ENCODE peak calls at places on chromosome 5, in nine cellular contexts. L, O, Z, R, D, T, X, Y and G are unnamed samples. For H3K36me3, the result is how much of the 10 kb centered on the place peaks cover.

GRCh38 chr5:123512631-123513461 is 869 bp downstream of the CSNK1G3 start:
- DNase-seq in L (peak), O (peak), Z (peak), R (peak), D (peak), T (peak), X (peak), Y (no peak), G (peak)

GRCh38 chr5:80122599-80122998 is 87.5 kb downstream of the THBS4 start:
- DNase-seq in L (no peak), O (no peak), Z (no peak), R (no peak), D (no peak), T (no peak), X (no peak), Y (no peak), G (no peak)

GRCh38 chr5:3220638-3221288 is 374.9 kb upstream of the IRX1 start:
- DNase-seq in L (no peak), O (no peak), Z (peak), R (peak), D (no peak), T (no peak), X (peak), Y (no peak), G (peak)

GRCh38 chr5:75384218-75384617 is 47.2 kb downstream of the HMGCR start:
- DNase-seq in L (no peak), O (no peak), Z (no peak), R (no peak), D (no peak), T (no peak), X (no peak), Y (no peak), G (no peak)

GRCh38 chr5:61625682-61626620 is 293.9 kb downstream of the ZSWIM6 start:
- DNase-seq in L (no peak), O (peak), Z (peak), R (peak), D (no peak), T (no peak), X (peak), Y (peak), G (peak)

GRCh38 chr5:134020188-134020587 is 15.4 kb upstream of the VDAC1 start:
- DNase-seq in L (no peak), O (no peak), Z (no peak), R (no peak), D (no peak), T (no peak), X (peak), Y (no peak), G (peak)

GRCh38 chr5:130104895-130105684 is 200.8 kb downstream of the CHSY3 start:
- DNase-seq in L (no peak), O (no peak), Z (no peak), R (no peak), D (no peak), T (no peak), X (no peak), Y (no peak), G (no peak)

GRCh38 chr5:159902444-159903121 is 13.7 kb upstream of the ADRA1B start:
- DNase-seq in L (no peak), O (no peak), Z (no peak), R (no peak), D (no peak), T (no peak), X (no peak), Y (no peak), G (no peak)

GRCh38 chr5:173078878-173079277 is 22.7 kb downstream of the CREBRF start:
- DNase-seq in L (no peak), O (no peak), Z (no peak), R (no peak), D (no peak), T (no peak), X (no peak), Y (no peak), G (no peak)

GRCh38 chr5:88662801-88663360 is 220.1 kb downstream of the MEF2C start:
- DNase-seq in L (no peak), O (no peak), Z (no peak), R (no peak), D (no peak), T (no peak), X (no peak), Y (no peak), G (no peak)

GRCh38 chr5:57113486-57113885 is 60.4 kb upstream of the GPBP1 start:
- DNase-seq in L (no peak), O (no peak), Z (no peak), R (no peak), D (no peak), T (no peak), X (no peak), Y (no peak), G (no peak)

GRCh38 chr5:57311921-57312320 is 138.1 kb downstream of the GPBP1 start:
- DNase-seq in L (no peak), O (no peak), Z (no peak), R (no peak), D (no peak), T (no peak), X (no peak), Y (no peak), G (no peak)

GRCh38 chr5:172179032-172179989 is 8.7 kb downstream of the STK10 start:
- DNase-seq in L (no peak), O (peak), Z (no peak), R (no peak), D (peak), T (no peak), X (no peak), Y (no peak), G (peak)

GRCh38 chr5:76438025-76438424 is 34.9 kb downstream of the IQGAP2 start:
- DNase-seq in L (no peak), O (no peak), Z (no peak), R (no peak), D (no peak), T (no peak), X (no peak), Y (no peak), G (no peak)

GRCh38 chr5:113869611-113870010 is 356.1 kb downstream of the YTHDC2 start:
- DNase-seq in L (no peak), O (no peak), Z (no peak), R (no peak), D (no peak), T (no peak), X (no peak), Y (no peak), G (no peak)

GRCh38 chr5:169910393-169910792 is 69.9 kb downstream of the INSYN2B start:
- DNase-seq in L (no peak), O (no peak), Z (no peak), R (no peak), D (no peak), T (no peak), X (no peak), Y (no peak), G (no peak)

GRCh38 chr5:378301-378891 is 56.9 kb downstream of the AHRR start:
- DNase-seq in L (peak), O (no peak), Z (peak), R (no peak), D (no peak), T (no peak), X (no peak), Y (no peak), G (peak)

GRCh38 chr5:18483386-18483785 is 849.1 kb downstream of the TAF11L14 start:
- DNase-seq in L (no peak), O (peak), Z (no peak), R (no peak), D (no peak), T (no peak), X (no peak), Y (no peak), G (no peak)

DNA sequence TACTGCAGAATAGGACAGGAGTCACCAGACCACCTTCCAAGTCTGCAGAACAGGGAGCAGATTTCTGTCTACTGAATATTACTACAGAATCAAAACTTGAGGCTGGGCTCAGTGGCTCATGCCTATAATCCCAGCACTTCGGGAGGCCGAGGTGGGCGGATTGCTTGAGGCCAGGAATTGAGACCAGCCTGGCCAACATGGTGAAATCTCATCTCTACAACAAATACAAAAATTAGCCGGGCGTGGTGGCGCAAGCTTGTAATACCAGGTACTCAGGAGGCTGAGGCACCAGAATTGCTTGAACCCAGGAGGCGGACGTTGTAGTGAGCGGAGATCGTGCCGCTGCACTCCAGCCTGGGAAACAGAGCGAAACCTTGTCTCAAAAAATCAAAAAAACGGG is 710.8 kb upstream of the WWC1 start:
- DNase-seq in L (no peak), O (no peak), Z (no peak), R (no peak), D (no peak), T (no peak), X (no peak), Y (no peak), G (no peak)
- TF ChIP-seq CTCF in L (no peak), O (no peak), Z (no peak), R (no peak), D (no peak), T (no peak), X (no peak), Y (no peak), G (no peak)

DNA sequence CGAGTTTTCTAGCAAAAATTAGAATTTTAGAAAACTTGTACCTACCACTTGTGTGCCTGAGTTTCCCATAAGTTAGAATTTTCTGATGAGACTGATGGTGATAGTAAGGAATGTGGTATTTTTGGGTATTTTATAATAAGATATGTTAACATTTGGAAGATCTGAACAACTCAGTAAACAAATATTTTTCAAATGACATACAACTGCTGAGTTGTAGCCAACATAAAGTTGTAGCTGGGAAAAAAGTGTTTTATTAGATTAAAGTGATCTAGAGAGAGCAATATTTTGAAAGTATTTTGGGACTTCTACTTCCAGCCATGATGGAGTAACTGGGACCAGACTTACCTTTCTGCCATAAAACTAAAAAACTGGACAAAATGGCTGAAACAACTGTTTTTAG is 37.9 kb downstream of the GEMIN5 start:
- DNase-seq in L (no peak), O (no peak), Z (no peak), R (no peak), D (no peak), T (no peak), X (no peak), Y (no peak), G (no peak)
- H3K36me3 ChIP-seq in L (half or more), O (half or more), Z (half or more), R (under half), D (half or more), T (under half), X (half or more), Y (under half), G (under half)

GRCh38 chr5:83472508-83473343 is 1.2 kb downstream of the VCAN start:
- DNase-seq in L (peak), O (peak), Z (peak), R (no peak), D (no peak), T (no peak), X (no peak), Y (peak), G (peak)
- TF ChIP-seq CTCF in L (no peak), O (no peak), Z (no peak), R (no peak), D (no peak), T (no peak), X (no peak), Y (no peak), G (no peak)

DNA sequence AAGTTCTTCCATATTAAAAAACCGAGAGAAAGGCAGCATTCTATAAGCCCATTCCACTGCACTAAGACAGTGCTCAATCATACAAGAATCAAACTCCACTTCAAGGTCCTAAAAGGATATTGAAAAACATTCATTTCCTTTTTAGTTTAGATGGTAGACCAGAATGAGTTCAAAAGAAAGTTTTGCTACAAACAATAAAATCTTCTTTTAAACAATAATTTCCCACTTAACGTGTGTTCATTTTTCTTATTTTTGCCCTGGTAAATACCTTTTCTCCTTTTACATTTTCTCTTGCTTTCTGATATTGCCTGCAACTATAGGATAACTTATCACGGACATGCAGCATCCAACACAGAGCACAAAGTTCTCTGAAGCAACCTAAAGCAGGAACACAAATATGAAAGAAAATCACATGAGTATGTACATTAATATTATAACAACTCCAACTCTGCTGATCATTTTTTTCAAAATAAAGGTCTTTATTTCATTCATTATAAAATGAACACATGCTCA is 61.7 kb downstream of the CPLANE1 start:
- DNase-seq in L (no peak), O (no peak), Z (no peak), R (no peak), D (no peak), T (no peak), X (no peak), Y (no peak), G (no peak)
- H3K36me3 ChIP-seq in L (half or more), O (under half), Z (under half), R (under half), D (under half), T (under half), X (half or more), Y (under half), G (under half)

GRCh38 chr5:33595303-33595702 is 154.5 kb downstream of the TARS1 start:
- DNase-seq in L (peak), O (peak), Z (no peak), R (no peak), D (no peak), T (no peak), X (no peak), Y (no peak), G (no peak)
- TF ChIP-seq CTCF in L (peak), O (no peak), Z (peak), R (no peak), D (no peak), T (no peak), X (no peak), Y (no peak), G (no peak)